ENCODE peak calls at places on chromosomes 13 and 19, in nine cellular contexts. F, G, W, S, Y, J, U, Q and P are unnamed samples.

GRCh38 chr19:38032151-38032550 is 125.1 kb downstream of the SIPA1L3 start:
- DNase-seq in F (no peak), G (no peak), W (no peak), S (no peak), Y (no peak), J (no peak), U (no peak), Q (no peak), P (peak; percentile 93)

GRCh38 chr19:2255982-2256685 is at the start of gene JSRP1:
- DNase-seq in F (no peak), G (no peak), W (no peak), S (no peak), Y (no peak), J (no peak), U (no peak), Q (no peak), P (no peak)

GRCh38 chr19:45976180-45976579 is 2.5 kb upstream of the NOVA2 start:
- DNase-seq in F (no peak), G (no peak), W (no peak), S (no peak), Y (peak; percentile 9), J (no peak), U (no peak), Q (no peak), P (no peak)

GRCh38 chr13:112001571-112001970 is 65.4 kb upstream of the SOX1 start:
- DNase-seq in F (no peak), G (no peak), W (no peak), S (no peak), Y (no peak), J (no peak), U (no peak), Q (no peak), P (no peak)

GRCh38 chr13:26017196-26017921 is 34.5 kb downstream of the SHISA2 start:
- DNase-seq in F (no peak), G (no peak), W (no peak), S (peak; percentile 23), Y (no peak), J (no peak), U (no peak), Q (no peak), P (no peak)

GRCh38 chr13:99281811-99282263 is 23.7 kb upstream of the GPR18 start:
- DNase-seq in F (peak; percentile 62), G (peak; percentile 48), W (peak; percentile 42), S (no peak), Y (no peak), J (peak; percentile 41), U (peak; percentile 25), Q (no peak), P (no peak)

GRCh38 chr13:46341112-46341711 is 45.8 kb downstream of the RUBCNL start:
- DNase-seq in F (no peak), G (peak; percentile 60), W (no peak), S (no peak), Y (peak; percentile 87), J (no peak), U (no peak), Q (no peak), P (peak; percentile 74)

GRCh38 chr19:32650671-32651070 is 24.3 kb downstream of the ANKRD27 start:
- DNase-seq in F (no peak), G (no peak), W (no peak), S (no peak), Y (no peak), J (no peak), U (no peak), Q (no peak), P (no peak)

GRCh38 chr19:3450796-3451411 is 29.4 kb downstream of the SMIM24 start:
- DNase-seq in F (peak; percentile 61), G (peak; percentile 91), W (peak; percentile 77), S (no peak), Y (peak; percentile 100), J (no peak), U (no peak), Q (peak; percentile 43), P (peak; percentile 100)

GRCh38 chr13:27170521-27171243 is 929 bp downstream of the USP12 start:
- DNase-seq in F (peak; percentile 49), G (peak; percentile 8), W (peak; percentile 49), S (peak; percentile 27), Y (no peak), J (peak; percentile 37), U (no peak), Q (peak; percentile 3), P (no peak)

GRCh38 chr13:91133941-91134772 is 213.3 kb upstream of the MIR17HG start:
- DNase-seq in F (peak; percentile 31), G (peak; percentile 47), W (peak; percentile 23), S (peak; percentile 53), Y (peak; percentile 65), J (peak; percentile 5), U (no peak), Q (peak; percentile 27), P (peak; percentile 60)

GRCh38 chr13:75417647-75418046 is 64.3 kb downstream of the TBC1D4 start:
- DNase-seq in F (no peak), G (no peak), W (no peak), S (no peak), Y (no peak), J (no peak), U (no peak), Q (no peak), P (no peak)